ENCODE peak calls at places on chromosomes 1 and 21, in ten cellular contexts. Z is astrocyte of the spinal cord; I is Right ventricle myocardium superior; M is D721Med; O is GM20000; H is anterior cingulate cortex; F is activated T-cell treated with anti-CD3 and anti-CD28 coated beads for 1 hour; G is trophoblast cell; Y is stimulated activated CD8-positive, alpha-beta memory T cell treated with anti-CD3 and anti-CD28 coated beads, Interleukin-2, amount 100 ng/mL, for 48 hours; P is GM03348. T is an unnamed sample.

GRCh38 chr1:215530401-215530984 is 36.6 kb upstream of the KCTD3 start:
- DNase-seq in I (no peak), M (no peak), Y (no peak), H (no peak), G (peak), P (no peak), F (no peak), O (no peak), Z (no peak), T (no peak)

GRCh38 chr1:202159534-202160371 is 649 bp downstream of the PTPN7 start:
- DNase-seq in Z (no peak), M (no peak), O (peak), H (no peak), Y (peak), G (no peak), I (no peak), P (no peak), F (peak), T (peak)

GRCh38 chr1:184840596-184840995 is 85.9 kb upstream of the EDEM3 start:
- DNase-seq in P (no peak), Z (no peak), I (no peak), F (no peak), M (no peak), O (no peak), G (no peak), Y (no peak), H (no peak), T (no peak)

GRCh38 chr1:223110963-223111362 is 32.1 kb downstream of the TLR5 start:
- DNase-seq in O (no peak), Z (no peak), F (no peak), I (no peak), H (no peak), P (no peak), M (no peak), Y (no peak), G (no peak), T (no peak)

GRCh38 chr1:16926491-16927195 is 4.9 kb downstream of the CROCC start:
- DNase-seq in M (no peak), P (no peak), Z (peak), Y (no peak), O (no peak), I (peak), F (no peak), G (no peak), H (peak), T (no peak)

GRCh38 chr21:26070822-26071425 is 99.6 kb downstream of the APP start:
- DNase-seq in O (peak), Y (no peak), Z (peak), F (peak), P (peak), I (no peak), H (no peak), M (no peak), G (no peak), T (no peak)

GRCh38 chr21:38780879-38781278 is 24.9 kb upstream of the ETS2 start:
- DNase-seq in F (no peak), Y (no peak), I (no peak), P (no peak), H (no peak), G (no peak), O (peak), M (no peak), Z (no peak), T (no peak)

GRCh38 chr1:156795787-156796186 is 20.9 kb downstream of the SH2D2A start:
- DNase-seq in M (no peak), H (peak), F (no peak), Y (no peak), G (no peak), Z (peak), P (no peak), I (no peak), O (no peak), T (no peak)

GRCh38 chr1:70314706-70315304 is 39.7 kb downstream of the ANKRD13C start:
- DNase-seq in M (no peak), F (no peak), P (no peak), Y (no peak), H (no peak), I (no peak), G (no peak), Z (no peak), O (no peak), T (no peak)

T was measured in stimulated activated effector memory CD8-positive, alpha-beta T cell treated with anti-CD3 and anti-CD28 coated beads, Interleukin-12 subunit alpha, Interleukin-12 subunit beta, amount 100 ng/mL, for 72 hours.